ENCODE peak calls at places on chromosomes 1 and 21, in ten cellular contexts. Y is HAP-1, Q is colonic mucosa, F is IMR-90, U is suprapubic skin, V is spleen, I is vagina, C is AG09309, G is heart left ventricle, Z is GM12865. X is an unnamed sample.

GRCh38 chr1:27391511-27392095 is 819 bp upstream of the GPR3 start:
- DNase-seq in Y (no peak), Q (peak; percentile 68), F (peak; percentile 57), U (no peak), V (peak; percentile 75), I (no peak), C (no peak), G (peak; percentile 74), Z (no peak), X (no peak)

GRCh38 chr1:111570781-111571181 is 48.8 kb upstream of the RAP1A start:
- DNase-seq in Y (no peak), Q (no peak), F (peak; percentile 35), U (no peak), V (no peak), I (no peak), C (no peak), G (no peak), Z (peak; percentile 65), X (no peak)

GRCh38 chr1:220786057-220786336 is 716 bp upstream of the MTARC1 start:
- DNase-seq in Y (no peak), Q (peak; percentile 36), F (no peak), U (no peak), V (no peak), I (no peak), C (no peak), G (no peak), Z (no peak), X (no peak)

GRCh38 chr21:32770514-32771133 is 931 bp downstream of the PAXBP1 start:
- DNase-seq in Y (no peak), Q (no peak), F (peak; percentile 8), U (no peak), V (no peak), I (no peak), C (no peak), G (no peak), Z (peak; percentile 8), X (no peak)

GRCh38 chr1:64578270-64578973 is 108.5 kb downstream of the CACHD1 start:
- DNase-seq in Y (no peak), Q (no peak), F (no peak), U (no peak), V (no peak), I (no peak), C (no peak), G (no peak), Z (no peak), X (no peak)

GRCh38 chr1:154221815-154222081 is 993 bp downstream of the UBAP2L start:
- DNase-seq in Y (no peak), Q (no peak), F (peak; percentile 87), U (no peak), V (no peak), I (no peak), C (no peak), G (no peak), Z (peak; percentile 30), X (no peak)

GRCh38 chr1:46492871-46493270 is 3.2 kb downstream of the DMBX1 start:
- DNase-seq in Y (no peak), Q (no peak), F (no peak), U (no peak), V (no peak), I (no peak), C (no peak), G (no peak), Z (no peak), X (no peak)

GRCh38 chr1:247204177-247204647 is 32.4 kb upstream of the ZNF124 start:
- DNase-seq in Y (no peak), Q (no peak), F (no peak), U (no peak), V (no peak), I (no peak), C (no peak), G (no peak), Z (no peak), X (no peak)

GRCh38 chr1:155011004-155011416 is 8.4 kb downstream of the ZBTB7B start:
- DNase-seq in Y (no peak), Q (no peak), F (no peak), U (no peak), V (peak; percentile 76), I (no peak), C (no peak), G (no peak), Z (no peak), X (no peak)

GRCh38 chr1:85628791-85629531 is 48.4 kb downstream of the CCN1 start:
- DNase-seq in Y (no peak), Q (peak; percentile 53), F (peak; percentile 95), U (no peak), V (no peak), I (no peak), C (peak; percentile 82), G (peak; percentile 55), Z (no peak), X (no peak)

GRCh38 chr1:167499657-167500056 is 18.7 kb downstream of the CD247 start:
- DNase-seq in Y (no peak), Q (no peak), F (no peak), U (no peak), V (no peak), I (no peak), C (no peak), G (no peak), Z (peak; percentile 87), X (no peak)

GRCh38 chr21:15124731-15125130 is 59.9 kb upstream of the NRIP1 start:
- DNase-seq in Y (no peak), Q (no peak), F (no peak), U (no peak), V (no peak), I (no peak), C (no peak), G (no peak), Z (no peak), X (no peak)

GRCh38 chr21:15121655-15122120 is 56.9 kb upstream of the NRIP1 start:
- DNase-seq in Y (no peak), Q (no peak), F (peak; percentile 47), U (no peak), V (no peak), I (no peak), C (no peak), G (no peak), Z (no peak), X (no peak)

GRCh38 chr21:15122241-15122640 is 57.4 kb upstream of the NRIP1 start:
- DNase-seq in Y (no peak), Q (no peak), F (no peak), U (no peak), V (no peak), I (no peak), C (no peak), G (no peak), Z (no peak), X (no peak)

GRCh38 chr21:15126948-15127347 is 62.1 kb upstream of the NRIP1 start:
- DNase-seq in Y (no peak), Q (no peak), F (no peak), U (no peak), V (no peak), I (no peak), C (no peak), G (no peak), Z (no peak), X (no peak)

GRCh38 chr21:15121097-15121654 is 56.4 kb upstream of the NRIP1 start:
- DNase-seq in Y (no peak), Q (no peak), F (no peak), U (no peak), V (no peak), I (no peak), C (no peak), G (no peak), Z (no peak), X (no peak)
- H3K4me3 ChIP-seq in Y (no peak overlapping the region), Q (no peak overlapping the region), F (no peak overlapping the region), U (no peak overlapping the region), V (no peak overlapping the region), I (no peak overlapping the region), C (no peak overlapping the region), G (no peak overlapping the region), Z (no peak overlapping the region), X (no peak overlapping the region)

GRCh38 chr1:39672551-39672947 is 642 bp upstream of the NT5C1A start:
- DNase-seq in Y (no peak), Q (no peak), F (no peak), U (no peak), V (no peak), I (no peak), C (no peak), G (no peak), Z (peak; percentile 49), X (no peak)
- H3K4me3 ChIP-seq in Y (no peak overlapping the region), Q (peak overlapping the region; percentile 23), F (no peak overlapping the region), U (peak overlapping the region; percentile 52), V (peak overlapping the region; percentile 44), I (peak overlapping the region; percentile 37), C (no peak overlapping the region), G (no peak overlapping the region), Z (no peak overlapping the region), X (no peak overlapping the region)

DNA sequence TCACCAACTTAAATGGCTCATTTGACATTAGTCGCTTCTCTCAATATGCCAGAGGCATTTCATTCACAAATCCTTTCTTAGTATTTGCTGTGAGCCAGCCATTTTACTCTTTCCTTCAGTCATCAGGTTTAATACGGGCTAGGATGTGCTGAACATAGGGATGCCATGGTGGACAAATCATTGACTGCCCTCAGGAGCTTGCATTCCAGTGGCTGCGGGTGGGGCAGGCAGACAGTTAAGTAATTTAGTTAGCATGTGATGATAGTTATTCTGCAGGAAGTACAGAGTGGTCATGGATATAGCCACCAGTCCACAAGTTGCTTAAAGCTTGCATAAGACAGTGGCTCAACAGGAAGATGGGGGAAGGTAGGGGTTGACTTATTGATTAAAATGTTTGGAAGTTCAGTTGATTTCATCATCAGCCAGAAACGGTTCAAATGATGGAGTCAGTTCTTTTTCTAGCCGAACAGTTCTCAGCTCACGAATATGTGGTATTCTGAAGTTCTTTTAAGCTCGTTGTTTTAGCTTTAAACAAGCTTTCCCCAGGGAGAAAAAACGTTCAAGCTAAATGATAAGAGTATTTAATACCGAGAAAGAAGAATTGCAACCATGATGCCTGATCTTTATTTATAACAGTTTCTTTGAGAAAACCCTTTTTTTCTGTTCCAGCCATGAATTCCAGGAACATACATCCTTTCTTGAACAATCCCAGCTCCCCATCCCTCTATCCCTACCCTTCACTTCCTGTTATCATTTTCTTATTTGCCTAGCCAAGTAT is 1.4 kb downstream of the SLC22A15 start:
- DNase-seq in Y (peak; percentile 47), Q (no peak), F (no peak), U (peak; percentile 74), V (no peak), I (no peak), C (peak; percentile 97), G (no peak), Z (no peak), X (peak; percentile 56)
- H3K4me3 ChIP-seq in Y (peak overlapping the region; percentile 47), Q (peak overlapping the region; percentile 60), F (no peak overlapping the region), U (peak overlapping the region; percentile 80), V (peak overlapping the region; percentile 58), I (peak overlapping the region; percentile 70), C (peak overlapping the region; percentile 73), G (peak overlapping the region; percentile 60), Z (no peak overlapping the region), X (peak overlapping the region; percentile 58)

DNA sequence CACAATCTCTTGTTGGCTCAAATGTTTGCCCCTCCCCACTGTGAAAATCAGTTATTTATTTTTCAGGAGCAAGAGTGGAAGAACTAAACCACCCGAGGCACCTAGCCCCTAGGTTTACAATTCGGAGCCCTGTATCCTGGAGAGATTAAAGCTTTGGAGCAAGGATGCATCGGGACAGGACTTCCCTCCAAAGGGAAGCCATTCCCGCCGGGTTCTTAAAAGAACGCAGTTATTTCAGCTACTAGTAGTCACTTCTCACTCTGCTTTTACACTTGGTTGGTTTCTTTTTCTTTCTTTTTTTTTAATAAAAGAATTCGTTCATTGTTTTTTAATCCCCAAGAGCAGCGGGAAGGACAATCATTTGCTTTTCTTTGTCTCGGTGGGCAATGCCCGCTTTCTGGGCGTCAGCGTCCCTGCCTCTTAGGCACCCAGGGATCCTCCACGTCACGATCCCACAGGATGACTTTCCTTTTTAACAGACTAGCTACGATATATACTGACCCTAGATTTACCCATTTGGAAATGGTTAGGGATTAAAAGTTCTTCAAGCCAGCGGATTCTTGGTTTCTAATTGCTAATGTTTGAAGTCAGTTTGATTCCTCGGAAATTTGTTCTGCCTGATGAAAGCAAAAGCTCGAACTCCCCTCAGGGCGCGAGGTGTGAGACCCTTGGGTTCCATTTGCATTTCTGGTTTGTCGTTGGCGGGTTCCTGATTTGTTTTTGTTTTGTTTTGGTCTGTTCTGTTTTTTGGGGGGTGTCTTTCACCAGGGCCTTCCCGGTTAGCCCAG is 9.0 kb downstream of the TBX15 start:
- DNase-seq in Y (no peak), Q (no peak), F (no peak), U (no peak), V (no peak), I (no peak), C (no peak), G (no peak), Z (no peak), X (no peak)
- H3K4me3 ChIP-seq in Y (no peak overlapping the region), Q (no peak overlapping the region), F (no peak overlapping the region), U (peak overlapping the region; percentile 32), V (peak overlapping the region; percentile 29), I (no peak overlapping the region), C (no peak overlapping the region), G (no peak overlapping the region), Z (no peak overlapping the region), X (no peak overlapping the region)